ENCODE peak calls at places on chromosomes 13 and 19, in eight cellular contexts. I is upper lobe of left lung; N is K562; W is CD8-positive, alpha-beta memory T cell; L is A549; U is CD8-positive, alpha-beta T cell; V is psoas muscle; O is cardiac muscle cell. E is an unnamed sample.

GRCh38 chr19:55609326-55609725 is 3.9 kb downstream of the ZNF865 start:
- DNase-seq in I (no peak), N (no peak), W (no peak), L (no peak), U (no peak), V (no peak), O (no peak), E (no peak)

GRCh38 chr13:46317120-46317519 is 69.9 kb downstream of the RUBCNL start:
- DNase-seq in I (no peak), N (no peak), W (no peak), L (no peak), U (no peak), V (no peak), O (no peak), E (peak)

GRCh38 chr19:55508120-55508519 is 19.9 kb downstream of the SSC5D start:
- DNase-seq in I (no peak), N (peak), W (no peak), L (no peak), U (no peak), V (no peak), O (no peak), E (no peak)

GRCh38 chr19:45786533-45786894 is 4.2 kb upstream of the DMPK start:
- DNase-seq in I (peak), N (no peak), W (no peak), L (no peak), U (no peak), V (no peak), O (no peak), E (no peak)

GRCh38 chr13:100491164-100491847 is 97.3 kb downstream of the GGACT start:
- DNase-seq in I (no peak), N (no peak), W (no peak), L (no peak), U (no peak), V (peak), O (no peak), E (peak)

GRCh38 chr19:35562336-35562735 is 1.1 kb downstream of the ATP4A start:
- DNase-seq in I (peak), N (no peak), W (no peak), L (no peak), U (no peak), V (no peak), O (no peak), E (no peak)

GRCh38 chr19:19406878-19407639 is 1.6 kb downstream of the GATAD2A start:
- DNase-seq in I (no peak), N (peak), W (peak), L (peak), U (peak), V (peak), O (no peak), E (peak)

GRCh38 chr13:32334676-32335075 is 19.4 kb downstream of the BRCA2 start:
- DNase-seq in I (no peak), N (no peak), W (no peak), L (no peak), U (no peak), V (no peak), O (no peak), E (peak)

GRCh38 chr19:7507884-7508283 is 8.0 kb upstream of the ZNF358 start:
- DNase-seq in I (peak), N (peak), W (no peak), L (peak), U (no peak), V (peak), O (no peak), E (peak)

GRCh38 chr13:44075113-44075512 is 195.4 kb downstream of the LACC1 start:
- DNase-seq in I (no peak), N (no peak), W (no peak), L (no peak), U (no peak), V (no peak), O (no peak), E (no peak)

GRCh38 chr13:43200736-43201135 is 177.3 kb downstream of the DNAJC15 start:
- DNase-seq in I (no peak), N (no peak), W (no peak), L (no peak), U (no peak), V (no peak), O (peak), E (no peak)

GRCh38 chr13:47835470-47836228 is 165.4 kb downstream of the SUCLA2 start:
- DNase-seq in I (no peak), N (no peak), W (no peak), L (no peak), U (no peak), V (no peak), O (no peak), E (no peak)

GRCh38 chr19:39411832-39412099 is 703 bp upstream of the PLEKHG2 start:
- DNase-seq in I (no peak), N (peak), W (peak), L (peak), U (peak), V (peak), O (peak), E (peak)

GRCh38 chr13:106588367-106588766 is 20.4 kb upstream of the ARGLU1 start:
- DNase-seq in I (no peak), N (no peak), W (no peak), L (no peak), U (no peak), V (no peak), O (no peak), E (no peak)

DNA sequence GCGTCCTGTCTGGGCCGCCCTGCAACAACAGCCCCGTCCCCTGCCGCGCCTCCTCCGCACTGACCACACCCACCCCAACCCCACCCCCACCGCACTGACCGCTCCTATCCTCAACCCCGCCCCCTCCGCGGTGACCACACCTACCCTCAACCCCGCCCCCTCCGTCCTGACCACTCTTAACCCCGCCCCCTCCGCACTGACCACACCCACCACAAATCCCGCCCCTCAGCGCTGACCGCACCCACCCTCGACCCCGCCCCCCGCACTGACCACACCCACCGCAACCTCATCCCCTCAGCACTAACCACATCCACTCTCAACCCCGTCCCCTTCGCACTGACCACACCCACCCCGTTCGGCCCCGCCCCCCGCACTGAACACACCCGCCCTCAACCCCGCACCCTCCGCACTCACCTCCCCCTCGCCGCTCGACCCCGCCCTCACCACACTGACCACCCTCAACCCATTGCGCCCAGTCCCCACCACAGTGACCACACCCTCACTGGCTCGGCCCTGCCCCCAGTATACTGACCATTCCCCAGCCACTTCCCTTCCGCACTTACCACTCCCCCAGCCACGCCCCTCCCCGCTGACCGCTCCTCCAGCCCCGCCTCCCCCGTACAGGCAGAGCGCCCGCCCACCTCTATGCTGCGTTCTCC is 8.2 kb downstream of the F2RL3 start:
- DNase-seq in I (peak), N (peak), W (peak), L (peak), U (peak), V (peak), O (peak), E (peak)
- H3K4me3 ChIP-seq in I (peak), N (peak), W (peak), L (peak), U (peak), V (peak), O (peak), E (peak)

GRCh38 chr19:3981736-3982681 is 3.3 kb downstream of the EEF2 start:
- DNase-seq in I (peak), N (no peak), W (no peak), L (no peak), U (no peak), V (no peak), O (no peak), E (no peak)
- H3K4me3 ChIP-seq in I (no peak), N (no peak), W (no peak), L (no peak), U (no peak), V (peak), O (no peak), E (no peak)

DNA sequence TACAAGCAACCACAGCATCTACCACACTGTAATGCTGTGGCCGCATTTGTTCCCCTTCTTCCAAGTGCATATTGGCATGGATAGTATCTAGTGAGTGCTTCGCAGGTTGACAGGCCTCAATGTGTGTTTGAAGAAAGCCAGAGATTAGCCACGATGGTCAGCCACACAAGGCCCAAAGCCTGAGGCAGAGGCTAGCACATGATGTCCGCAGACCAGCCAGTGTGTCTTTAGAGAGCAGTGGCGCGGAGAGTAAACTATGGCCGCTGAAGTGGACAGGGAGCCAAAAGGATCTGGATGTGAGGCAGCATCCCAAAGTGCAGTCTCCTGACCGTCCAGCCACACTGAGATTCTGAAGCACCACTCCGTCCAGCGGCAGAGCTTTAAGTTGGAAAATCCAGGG is 36.0 kb downstream of the BRD4 start:
- DNase-seq in I (no peak), N (no peak), W (no peak), L (no peak), U (no peak), V (no peak), O (peak), E (peak)
- H3K4me3 ChIP-seq in I (no peak), N (no peak), W (no peak), L (no peak), U (no peak), V (peak), O (no peak), E (no peak)

GRCh38 chr19:49690073-49690655 is 752 bp upstream of the CPT1C start:
- DNase-seq in I (no peak), N (no peak), W (no peak), L (no peak), U (no peak), V (no peak), O (no peak), E (no peak)
- H3K4me3 ChIP-seq in I (peak), N (no peak), W (peak), L (no peak), U (peak), V (peak), O (peak), E (peak)

GRCh38 chr19:21677696-21678418 is 89.5 kb downstream of the ZNF100 start:
- DNase-seq in I (peak), N (no peak), W (no peak), L (no peak), U (peak), V (no peak), O (no peak), E (no peak)
- H3K4me3 ChIP-seq in I (no peak), N (no peak), W (no peak), L (no peak), U (no peak), V (no peak), O (no peak), E (no peak)

GRCh38 chr13:29676941-29677452 is 81.5 kb upstream of the SLC7A1 start:
- DNase-seq in I (peak), N (no peak), W (no peak), L (peak), U (no peak), V (no peak), O (no peak), E (no peak)
- H3K4me3 ChIP-seq in I (no peak), N (no peak), W (no peak), L (no peak), U (no peak), V (no peak), O (no peak), E (no peak)

DNA sequence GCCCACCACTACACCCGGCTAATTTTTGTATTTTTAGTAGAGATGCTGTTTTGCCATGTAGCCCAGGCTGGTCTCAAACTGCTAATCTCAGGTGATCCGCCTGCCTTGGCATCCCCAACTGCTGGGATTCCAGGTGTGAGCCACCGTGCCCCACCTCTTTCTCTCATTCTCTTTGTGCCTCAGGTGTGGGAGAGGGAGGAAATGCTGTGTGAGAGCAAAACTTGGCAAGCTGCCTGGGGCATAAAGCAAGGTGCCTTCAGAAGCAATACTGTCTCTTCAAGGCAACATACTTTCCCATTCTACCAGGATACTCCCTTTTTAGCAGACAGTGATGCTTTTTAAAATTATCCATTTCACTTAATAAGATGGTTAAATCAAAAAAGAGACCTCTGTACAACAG is 53.2 kb upstream of the RFC3 start:
- DNase-seq in I (no peak), N (no peak), W (no peak), L (no peak), U (no peak), V (no peak), O (no peak), E (no peak)
- H3K4me3 ChIP-seq in I (no peak), N (no peak), W (no peak), L (no peak), U (no peak), V (no peak), O (no peak), E (no peak)

GRCh38 chr19:53463263-53463662 is 4.3 kb upstream of the ZNF813 start:
- DNase-seq in I (peak), N (peak), W (no peak), L (no peak), U (no peak), V (peak), O (peak), E (peak)

GRCh38 chr19:53467503-53468262 is at the start of gene ZNF813:
- DNase-seq in I (peak), N (peak), W (peak), L (peak), U (peak), V (peak), O (peak), E (peak)

GRCh38 chr19:53461866-53462265 is 5.7 kb upstream of the ZNF813 start:
- DNase-seq in I (no peak), N (no peak), W (no peak), L (no peak), U (no peak), V (no peak), O (no peak), E (no peak)

GRCh38 chr19:53467138-53467502 is 413 bp upstream of the ZNF813 start:
- DNase-seq in I (peak), N (peak), W (no peak), L (no peak), U (peak), V (no peak), O (no peak), E (no peak)

DNA sequence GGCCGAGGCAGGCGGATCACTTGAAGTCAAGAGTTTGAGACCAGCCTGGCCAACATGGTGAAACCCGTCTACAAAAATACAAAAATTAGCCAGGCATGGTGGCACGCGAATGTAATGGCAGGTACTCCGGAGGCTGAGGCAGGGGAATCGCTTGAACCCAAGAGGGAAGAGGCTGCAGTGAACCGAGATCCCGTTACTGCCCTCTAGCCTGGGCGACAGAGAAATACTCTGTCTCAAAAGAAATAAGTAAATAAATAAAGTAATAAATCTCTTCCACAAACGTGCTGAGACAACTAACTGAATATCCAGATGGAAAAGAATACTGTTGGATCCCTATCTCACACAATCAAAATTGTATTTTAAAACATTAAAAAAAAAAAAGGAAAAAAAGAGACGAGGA is 807 bp upstream of the ZNF813 start:
- DNase-seq in I (no peak), N (no peak), W (no peak), L (no peak), U (no peak), V (no peak), O (no peak), E (no peak)
- H3K4me3 ChIP-seq in I (peak), N (no peak), W (peak), L (no peak), U (peak), V (peak), O (peak), E (peak)

GRCh38 chr13:51974485-51974884 is 36.8 kb downstream of the ATP7B start:
- DNase-seq in I (peak), N (peak), W (no peak), L (no peak), U (no peak), V (no peak), O (no peak), E (no peak)
- H3K4me3 ChIP-seq in I (no peak), N (no peak), W (no peak), L (no peak), U (no peak), V (no peak), O (no peak), E (no peak)

DNA sequence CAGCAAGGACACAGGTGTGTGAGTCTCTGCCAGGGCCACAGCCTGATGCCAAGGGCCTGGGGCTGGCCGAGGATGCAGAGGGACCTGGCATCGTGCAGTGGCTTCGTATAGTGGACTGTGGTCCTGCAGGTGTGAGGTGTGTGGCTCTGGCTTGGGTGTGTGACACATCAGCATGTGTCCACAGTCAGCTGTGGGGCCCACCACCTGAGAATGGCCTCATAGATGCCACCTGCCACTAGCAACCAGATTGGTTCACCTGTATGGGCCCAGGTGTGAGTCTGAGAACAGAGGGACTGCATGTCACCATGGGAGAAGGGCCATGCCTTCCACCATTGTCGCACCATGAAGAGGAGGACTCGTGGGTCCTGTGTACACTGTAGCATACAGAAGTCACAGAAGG is 2.4 kb downstream of the PPP1R14A start:
- DNase-seq in I (no peak), N (no peak), W (no peak), L (no peak), U (no peak), V (no peak), O (no peak), E (no peak)
- H3K4me3 ChIP-seq in I (peak), N (no peak), W (no peak), L (no peak), U (no peak), V (peak), O (no peak), E (no peak)